ENCODE peak calls at places on chromosome 3, in six cellular contexts. R, O, N, Q, Y and M are unnamed samples.

GRCh38 chr3:112629425-112629824 is 11.5 kb downstream of the CCDC80 start:
- DNase-seq in R (no peak), O (peak), N (peak), Q (peak), Y (peak), M (peak)

GRCh38 chr3:43369404-43370345 is 83.3 kb downstream of the SNRK start:
- DNase-seq in R (no peak), O (no peak), N (no peak), Q (no peak), Y (peak), M (no peak)

GRCh38 chr3:5006755-5007202 is 27.5 kb downstream of the BHLHE40 start:
- DNase-seq in R (no peak), O (no peak), N (no peak), Q (no peak), Y (peak), M (no peak)

GRCh38 chr3:45123841-45124269 is 22.3 kb downstream of the CDCP1 start:
- DNase-seq in R (no peak), O (peak), N (no peak), Q (peak), Y (no peak), M (peak)

GRCh38 chr3:146308222-146308621 is 57.3 kb upstream of the PLSCR4 start:
- DNase-seq in R (no peak), O (peak), N (no peak), Q (no peak), Y (no peak), M (peak)

GRCh38 chr3:184238246-184238818 is 8.9 kb downstream of the VWA5B2 start:
- DNase-seq in R (no peak), O (no peak), N (no peak), Q (no peak), Y (no peak), M (no peak)

GRCh38 chr3:125057186-125057850 is 1.5 kb upstream of the HEG1 start:
- DNase-seq in R (no peak), O (peak), N (no peak), Q (peak), Y (no peak), M (peak)

GRCh38 chr3:101676219-101676764 is 640 bp downstream of the ZBTB11 start:
- DNase-seq in R (peak), O (peak), N (peak), Q (peak), Y (peak), M (peak)

GRCh38 chr3:50913279-50913678 is 238.6 kb downstream of the DOCK3 start:
- DNase-seq in R (no peak), O (no peak), N (no peak), Q (no peak), Y (peak), M (no peak)

GRCh38 chr3:142500211-142500610 is 52.4 kb upstream of the XRN1 start:
- DNase-seq in R (no peak), O (no peak), N (no peak), Q (no peak), Y (no peak), M (no peak)

GRCh38 chr3:141414141-141414689 is 45.9 kb downstream of the ZBTB38 start:
- DNase-seq in R (no peak), O (peak), N (no peak), Q (no peak), Y (no peak), M (no peak)

GRCh38 chr3:70726096-70726745 is 413.8 kb upstream of the MDFIC2 start:
- DNase-seq in R (no peak), O (peak), N (no peak), Q (no peak), Y (no peak), M (no peak)

GRCh38 chr3:40680685-40681657 is 156.2 kb downstream of the ZNF621 start:
- DNase-seq in R (no peak), O (no peak), N (no peak), Q (no peak), Y (no peak), M (no peak)

GRCh38 chr3:144774897-144775296 is 803.3 kb downstream of the DIPK2A start:
- DNase-seq in R (no peak), O (no peak), N (no peak), Q (no peak), Y (no peak), M (no peak)

GRCh38 chr3:52388348-52388821 is 56.5 kb downstream of the SEMA3G start:
- DNase-seq in R (no peak), O (no peak), N (no peak), Q (no peak), Y (no peak), M (no peak)

GRCh38 chr3:19735111-19735510 is 198.9 kb downstream of the EFHB start:
- DNase-seq in R (no peak), O (no peak), N (no peak), Q (no peak), Y (no peak), M (no peak)

GRCh38 chr3:11509175-11510000 is 134.3 kb downstream of the VGLL4 start:
- DNase-seq in R (peak), O (peak), N (no peak), Q (peak), Y (peak), M (peak)

GRCh38 chr3:129560931-129561594 is 18.1 kb downstream of the H1-8 start:
- DNase-seq in R (peak), O (peak), N (no peak), Q (peak), Y (peak), M (peak)

GRCh38 chr3:123498761-123499160 is 49.9 kb upstream of the ADCY5 start:
- DNase-seq in R (no peak), O (no peak), N (no peak), Q (no peak), Y (no peak), M (no peak)

GRCh38 chr3:64548200-64548889 is 139.5 kb downstream of the ADAMTS9 start:
- DNase-seq in R (no peak), O (peak), N (no peak), Q (peak), Y (no peak), M (peak)

DNA sequence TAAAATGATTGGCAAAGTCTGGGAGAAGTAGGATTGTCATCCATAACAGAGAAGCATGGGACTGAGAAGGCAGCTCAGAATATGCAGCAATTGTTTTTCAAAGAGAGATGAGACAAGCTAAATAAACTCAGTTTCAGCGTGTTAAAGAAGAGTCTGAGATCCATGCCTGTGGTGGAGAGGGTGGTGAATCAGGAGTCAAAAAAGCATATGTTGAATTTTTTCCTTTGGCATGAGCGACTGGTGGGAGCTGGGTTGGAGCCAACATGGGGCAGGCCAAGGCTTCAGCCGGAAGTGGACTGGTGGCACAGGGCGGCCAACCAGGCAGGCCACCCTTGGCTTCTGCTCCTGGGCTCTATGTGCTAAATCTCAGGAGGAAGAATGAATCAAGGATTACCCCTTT is 102.0 kb downstream of the SST start:
- DNase-seq in R (no peak), O (no peak), N (no peak), Q (no peak), Y (no peak), M (no peak)
- H3K4me3 ChIP-seq in R (no peak), O (no peak), N (no peak), Q (no peak), Y (no peak), M (no peak)

GRCh38 chr3:79366414-79366813 is 401.4 kb downstream of the ROBO1 start:
- DNase-seq in R (no peak), O (peak), N (no peak), Q (no peak), Y (no peak), M (peak)

GRCh38 chr3:79367066-79367465 is 400.7 kb downstream of the ROBO1 start:
- DNase-seq in R (no peak), O (peak), N (no peak), Q (no peak), Y (no peak), M (peak)

GRCh38 chr3:79368403-79368802 is 399.4 kb downstream of the ROBO1 start:
- DNase-seq in R (no peak), O (peak), N (no peak), Q (no peak), Y (no peak), M (no peak)

GRCh38 chr3:79367803-79368202 is 400.0 kb downstream of the ROBO1 start:
- DNase-seq in R (no peak), O (peak), N (no peak), Q (no peak), Y (no peak), M (no peak)

GRCh38 chr3:79369306-79369705 is 398.5 kb downstream of the ROBO1 start:
- DNase-seq in R (no peak), O (peak), N (no peak), Q (no peak), Y (no peak), M (peak)
- TF ChIP-seq CTCF in R (no peak), O (peak), N (no peak), Q (no peak), Y (no peak), M (peak)

DNA sequence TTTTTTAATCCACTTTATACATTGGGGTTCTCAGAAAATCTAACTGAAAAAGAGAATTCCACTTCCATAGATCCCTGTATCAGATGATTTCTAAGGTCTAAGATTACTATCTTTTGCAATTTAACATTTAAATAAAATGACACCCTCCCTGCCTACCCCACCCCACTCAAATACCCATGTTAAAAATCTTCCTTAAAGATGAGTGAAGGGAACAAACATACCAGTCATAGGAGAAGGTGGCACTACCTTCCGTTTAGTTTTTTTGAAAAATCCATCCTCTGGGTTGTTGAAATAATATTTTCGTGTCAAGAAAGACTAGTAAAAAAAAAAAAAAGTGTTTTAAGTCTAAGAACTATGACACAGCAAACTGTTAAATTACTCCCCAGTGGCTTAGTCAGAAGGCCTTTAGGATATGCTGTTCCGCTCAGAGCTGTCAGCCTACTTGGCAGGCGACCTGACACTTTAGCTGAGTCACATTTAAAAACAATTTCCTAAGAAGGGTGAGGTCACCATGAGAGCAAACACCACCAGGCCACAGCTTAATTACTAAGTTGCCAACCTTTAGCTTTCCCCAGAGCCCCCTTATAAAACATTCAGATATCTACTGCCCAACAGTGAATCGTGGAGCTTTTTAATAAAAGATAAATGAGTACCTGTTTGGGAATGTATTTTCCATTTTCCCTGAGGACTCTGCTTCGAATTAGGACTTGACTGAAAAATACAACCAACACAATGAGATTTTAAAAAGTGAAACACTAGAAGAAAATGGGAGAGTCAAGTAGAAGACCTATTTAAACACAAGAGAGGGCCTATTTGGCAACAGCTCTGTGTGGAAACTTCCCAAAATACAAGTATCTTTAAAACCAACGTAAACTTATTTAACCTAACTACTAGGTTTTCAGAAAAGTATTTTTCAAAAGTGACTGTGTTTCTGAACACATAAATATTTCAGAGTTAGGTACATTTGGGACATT is 9.6 kb downstream of the EMC3 start:
- DNase-seq in R (peak), O (peak), N (no peak), Q (peak), Y (peak), M (peak)
- H3K4me3 ChIP-seq in R (peak), O (no peak), N (no peak), Q (no peak), Y (no peak), M (no peak)

GRCh38 chr3:115571413-115571812 is 51.9 kb upstream of the GAP43 start:
- DNase-seq in R (no peak), O (no peak), N (no peak), Q (no peak), Y (no peak), M (no peak)
- TF ChIP-seq CTCF in R (no peak), O (no peak), N (no peak), Q (no peak), Y (no peak), M (no peak)

GRCh38 chr3:60190073-60190472 is 1061.2 kb downstream of the FHIT start:
- DNase-seq in R (no peak), O (peak), N (no peak), Q (no peak), Y (no peak), M (no peak)

GRCh38 chr3:60188803-60189202 is 1062.4 kb downstream of the FHIT start:
- DNase-seq in R (no peak), O (no peak), N (no peak), Q (no peak), Y (no peak), M (no peak)

GRCh38 chr3:60192297-60193114 is 1058.7 kb downstream of the FHIT start:
- DNase-seq in R (no peak), O (no peak), N (no peak), Q (no peak), Y (no peak), M (no peak)

GRCh38 chr3:60186359-60186758 is 1064.9 kb downstream of the FHIT start:
- DNase-seq in R (no peak), O (no peak), N (no peak), Q (no peak), Y (no peak), M (no peak)

GRCh38 chr3:60189304-60189703 is 1061.9 kb downstream of the FHIT start:
- DNase-seq in R (no peak), O (no peak), N (no peak), Q (no peak), Y (no peak), M (no peak)
- H3K4me3 ChIP-seq in R (no peak), O (no peak), N (no peak), Q (no peak), Y (no peak), M (no peak)